ENCODE peak calls at places on chromosomes 13 and 19, in nine cellular contexts. H, Y, F, W, J, V, X, O and B are unnamed samples.

GRCh38 chr13:30739646-30740642 is 4.6 kb downstream of the ALOX5AP start:
- DNase-seq in Y (peak), W (peak), O (peak), V (peak), X (no peak), H (peak), F (no peak), J (no peak), B (no peak)

GRCh38 chr13:63842102-63842501 is 2426.5 kb upstream of the PCDH20 start:
- DNase-seq in Y (no peak), J (no peak), W (no peak), V (no peak), O (no peak), X (no peak), F (no peak), H (no peak), B (no peak)

GRCh38 chr13:52600666-52601065 is 41.6 kb upstream of the HNRNPA1L2 start:
- DNase-seq in F (no peak), H (no peak), V (no peak), W (no peak), J (no peak), Y (no peak), X (no peak), O (no peak), B (no peak)

GRCh38 chr19:13920940-13921744 is 15.1 kb downstream of the CC2D1A start:
- DNase-seq in F (no peak), H (peak), X (peak), W (peak), J (no peak), V (peak), Y (peak), O (no peak), B (peak)

GRCh38 chr19:5436101-5436947 is 18.9 kb upstream of the ZNRF4 start:
- DNase-seq in O (no peak), X (peak), F (peak), H (peak), V (no peak), J (peak), Y (peak), W (peak), B (peak)

GRCh38 chr13:38239874-38240273 is 109.8 kb upstream of the UFM1 start:
- DNase-seq in O (no peak), F (no peak), Y (no peak), J (no peak), W (no peak), V (no peak), X (no peak), H (no peak), B (no peak)

GRCh38 chr13:87942204-87942603 is 271.0 kb downstream of the SLITRK5 start:
- DNase-seq in F (no peak), O (no peak), W (no peak), X (no peak), H (peak), Y (no peak), V (no peak), J (no peak), B (no peak)

GRCh38 chr13:105441406-105441805 is 1094.1 kb downstream of the EFNB2 start:
- DNase-seq in J (no peak), H (no peak), O (no peak), W (no peak), F (no peak), V (no peak), Y (no peak), X (no peak), B (no peak)

GRCh38 chr13:26811636-26812035 is 51.0 kb upstream of the GPR12 start:
- DNase-seq in V (no peak), J (no peak), X (no peak), Y (no peak), O (no peak), W (no peak), H (no peak), F (no peak), B (no peak)

GRCh38 chr19:38877781-38878574 is at the start of gene RINL:
- DNase-seq in H (no peak), F (no peak), O (peak), J (peak), V (peak), Y (no peak), W (no peak), X (peak), B (peak)

GRCh38 chr19:55220525-55220924 is 8.0 kb downstream of the TMEM86B start:
- DNase-seq in X (no peak), F (no peak), W (peak), H (no peak), Y (no peak), J (no peak), V (no peak), O (no peak), B (no peak)

GRCh38 chr13:30526612-30527217 is 61.0 kb upstream of the HMGB1 start:
- DNase-seq in F (no peak), Y (no peak), O (no peak), H (peak), W (no peak), X (no peak), J (no peak), V (no peak), B (no peak)

GRCh38 chr13:98451676-98452105 is 125.2 kb downstream of the STK24 start:
- DNase-seq in W (no peak), X (no peak), V (no peak), O (no peak), Y (no peak), J (no peak), H (peak), F (no peak), B (peak)

GRCh38 chr19:1453525-1454371 is 3.8 kb downstream of the APC2 start:
- DNase-seq in X (no peak), Y (peak), O (no peak), W (peak), J (no peak), F (no peak), V (no peak), H (peak), B (peak)

GRCh38 chr19:53896682-53897081 is 12.4 kb upstream of the CACNG7 start:
- DNase-seq in H (no peak), O (no peak), F (no peak), V (no peak), Y (no peak), X (no peak), W (no peak), J (no peak), B (no peak)

GRCh38 chr19:40663712-40664692 is 26.4 kb downstream of the NUMBL start:
- DNase-seq in Y (no peak), V (peak), F (no peak), X (no peak), J (no peak), W (peak), O (no peak), H (peak), B (no peak)

GRCh38 chr13:101919541-101920306 is 467.2 kb downstream of the ITGBL1 start:
- DNase-seq in V (no peak), Y (peak), W (peak), J (peak), O (no peak), X (peak), H (peak), F (no peak), B (no peak)

GRCh38 chr13:113143466-113144254 is 14.8 kb upstream of the PROZ start:
- DNase-seq in Y (no peak), O (no peak), W (no peak), F (no peak), V (no peak), X (no peak), J (no peak), H (no peak), B (no peak)

GRCh38 chr13:103187621-103188020 is 121.4 kb upstream of the SLC10A2 start:
- DNase-seq in W (no peak), F (no peak), V (no peak), Y (no peak), J (no peak), O (no peak), X (no peak), H (no peak), B (peak)

GRCh38 chr13:42615691-42616090 is 41.7 kb downstream of the TNFSF11 start:
- DNase-seq in J (no peak), W (peak), Y (no peak), F (no peak), X (no peak), V (no peak), H (peak), O (no peak), B (no peak)

GRCh38 chr19:4310247-4311121 is 6.1 kb downstream of the FSD1 start:
- DNase-seq in H (no peak), F (no peak), W (peak), Y (no peak), J (no peak), X (no peak), V (no peak), O (no peak), B (peak)

GRCh38 chr13:26621731-26622401 is 64.4 kb downstream of the WASF3 start:
- DNase-seq in V (no peak), Y (no peak), X (no peak), F (no peak), W (no peak), H (no peak), J (no peak), O (no peak), B (no peak)

GRCh38 chr13:94112227-94112626 is 367.3 kb downstream of the DCT start:
- DNase-seq in H (peak), J (no peak), X (no peak), Y (peak), O (no peak), V (no peak), F (peak), W (peak), B (no peak)

GRCh38 chr19:15288146-15288963 is 44.0 kb downstream of the BRD4 start:
- DNase-seq in W (no peak), Y (no peak), F (no peak), H (no peak), J (no peak), O (no peak), V (no peak), X (peak), B (peak)

GRCh38 chr19:7645159-7645558 is 8.2 kb downstream of the STXBP2 start:
- DNase-seq in W (no peak), F (no peak), V (no peak), J (no peak), Y (no peak), X (no peak), H (no peak), O (no peak), B (no peak)

GRCh38 chr19:13539332-13539731 is 33.1 kb upstream of the CACNA1A start:
- DNase-seq in F (no peak), J (no peak), O (no peak), H (no peak), V (no peak), X (no peak), W (no peak), Y (no peak), B (no peak)

GRCh38 chr13:63124863-63125262 is 1709.2 kb upstream of the PCDH20 start:
- DNase-seq in Y (peak), W (peak), X (peak), J (no peak), F (no peak), O (no peak), V (no peak), H (peak), B (peak)

GRCh38 chr19:41264581-41265375 is 606 bp downstream of the HNRNPUL1 start:
- DNase-seq in X (peak), O (peak), Y (peak), W (peak), H (peak), F (no peak), V (peak), J (peak), B (peak)

GRCh38 chr19:31356587-31357314 is 7.5 kb upstream of the TSHZ3 start:
- DNase-seq in X (no peak), O (peak), J (peak), H (peak), F (no peak), Y (no peak), V (peak), W (no peak), B (peak)

GRCh38 chr13:114081761-114082681 is 50.4 kb downstream of the RASA3 start:
- DNase-seq in H (no peak), W (no peak), F (no peak), Y (no peak), O (no peak), V (no peak), X (no peak), J (no peak), B (no peak)

GRCh38 chr19:35901055-35901644 is 810 bp upstream of the NFKBID start:
- DNase-seq in Y (peak), O (no peak), W (peak), H (peak), X (no peak), F (peak), V (no peak), J (no peak), B (no peak)

GRCh38 chr13:110361365-110361911 is 54.4 kb downstream of the COL4A2 start:
- DNase-seq in X (no peak), Y (peak), F (no peak), W (peak), V (no peak), O (no peak), J (no peak), H (peak), B (no peak)